ENCODE peak calls at places on chromosomes 12 and 14, in six cellular contexts. S is Kasumi-1; Q is left cardiac atrium; J is HCEC 1CT; E is CD8-positive, alpha-beta memory T cell; P is amniotic stem cell. I is an unnamed sample.

GRCh38 chr12:981176-981828 is 9.7 kb upstream of the ERC1 start:
- DNase-seq in S (no peak), Q (no peak), J (no peak), E (no peak), P (no peak), I (no peak)

GRCh38 chr12:45909041-45909713 is 81.2 kb downstream of the SCAF11 start:
- DNase-seq in S (no peak), Q (no peak), J (no peak), E (no peak), P (no peak), I (no peak)

GRCh38 chr12:14982562-14982961 is 9.7 kb downstream of the PDE6H start:
- DNase-seq in S (no peak), Q (no peak), J (no peak), E (no peak), P (no peak), I (no peak)

GRCh38 chr12:106747973-106748436 is 26.5 kb upstream of the RIC8B start:
- DNase-seq in S (no peak), Q (no peak), J (no peak), E (peak; percentile 76), P (no peak), I (no peak)

GRCh38 chr14:65877631-65878030 is 465.1 kb downstream of the FUT8 start:
- DNase-seq in S (no peak), Q (no peak), J (no peak), E (peak; percentile 19), P (no peak), I (no peak)

GRCh38 chr14:95508377-95508776 is 8.1 kb downstream of the SYNE3 start:
- DNase-seq in S (no peak), Q (no peak), J (no peak), E (no peak), P (no peak), I (no peak)

GRCh38 chr14:64465856-64466554 is 706 bp downstream of the AKAP5 start:
- DNase-seq in S (peak; percentile 35), Q (peak; percentile 42), J (peak; percentile 43), E (no peak), P (peak; percentile 62), I (peak; percentile 29)

GRCh38 chr12:80708535-80709328 is 1.3 kb downstream of the MYF6 start:
- DNase-seq in S (no peak), Q (peak; percentile 17), J (no peak), E (no peak), P (no peak), I (peak; percentile 14)

GRCh38 chr14:73743431-73743931 is 29.3 kb upstream of the PNMA1 start:
- DNase-seq in S (peak; percentile 96), Q (no peak), J (no peak), E (peak; percentile 67), P (no peak), I (no peak)

GRCh38 chr12:42332301-42332894 is 6.4 kb downstream of the PPHLN1 start:
- DNase-seq in S (peak; percentile 86), Q (no peak), J (peak; percentile 51), E (peak; percentile 27), P (peak; percentile 39), I (peak; percentile 64)

GRCh38 chr12:5391638-5392037 is 40.3 kb upstream of the NTF3 start:
- DNase-seq in S (no peak), Q (no peak), J (no peak), E (no peak), P (no peak), I (no peak)

GRCh38 chr14:34387974-34388533 is 74.0 kb downstream of the SPTSSA start:
- DNase-seq in S (no peak), Q (no peak), J (peak; percentile 11), E (no peak), P (no peak), I (no peak)

GRCh38 chr12:6899837-6900519 is 4.6 kb upstream of the LRRC23 start:
- DNase-seq in S (peak; percentile 60), Q (peak; percentile 69), J (peak; percentile 42), E (no peak), P (no peak), I (peak; percentile 56)

GRCh38 chr12:3427956-3428355 is 63.0 kb upstream of the PRMT8 start:
- DNase-seq in S (no peak), Q (no peak), J (no peak), E (no peak), P (no peak), I (no peak)

GRCh38 chr12:95953000-95953399 is 9.9 kb downstream of the AMDHD1 start:
- DNase-seq in S (no peak), Q (no peak), J (no peak), E (no peak), P (no peak), I (no peak)

GRCh38 chr12:102169922-102170698 is 27.5 kb downstream of the PMCH start:
- DNase-seq in S (peak; percentile 17), Q (no peak), J (peak; percentile 22), E (no peak), P (peak; percentile 3), I (peak; percentile 48)

GRCh38 chr12:123962530-123962929 is 10.1 kb downstream of the CCDC92 start:
- DNase-seq in S (no peak), Q (no peak), J (no peak), E (no peak), P (no peak), I (no peak)

GRCh38 chr12:85057370-85057963 is 21.3 kb downstream of the LRRIQ1 start:
- DNase-seq in S (peak; percentile 58), Q (no peak), J (peak; percentile 44), E (no peak), P (peak; percentile 10), I (peak; percentile 39)

I was measured in testis.